ENCODE peak calls at places on chromosomes 16 and 17, in four cellular contexts. S, W, C and Q are unnamed samples.

GRCh38 chr16:813204-813915 is 12.8 kb upstream of the GNG13 start:
- DNase-seq in S (peak; percentile 32), W (peak; percentile 48), C (no peak), Q (no peak)

GRCh38 chr16:88493879-88494278 is 40.8 kb downstream of the ZFPM1 start:
- DNase-seq in S (no peak), W (no peak), C (no peak), Q (no peak)

GRCh38 chr17:68707032-68707431 is 105.9 kb upstream of the FAM20A start:
- DNase-seq in S (no peak), W (no peak), C (no peak), Q (no peak)

GRCh38 chr17:17495448-17496188 is 577 bp downstream of the RASD1 start:
- DNase-seq in S (peak; percentile 31), W (no peak), C (peak; percentile 40), Q (peak; percentile 60)

GRCh38 chr17:39747745-39748144 is 10.0 kb downstream of the GRB7 start:
- DNase-seq in S (no peak), W (no peak), C (no peak), Q (no peak)

GRCh38 chr17:12637015-12637414 is 28.7 kb upstream of the MYOCD start:
- DNase-seq in S (no peak), W (no peak), C (no peak), Q (no peak)

GRCh38 chr17:68794636-68795503 is 160.3 kb downstream of the ABCA8 start:
- DNase-seq in S (no peak), W (no peak), C (no peak), Q (no peak)

GRCh38 chr16:53622315-53622714 is 81.3 kb downstream of the RPGRIP1L start:
- DNase-seq in S (no peak), W (no peak), C (no peak), Q (no peak)

GRCh38 chr17:17837966-17838962 is 1.5 kb upstream of the SREBF1 start:
- DNase-seq in S (no peak), W (peak; percentile 67), C (peak; percentile 75), Q (peak; percentile 72)

GRCh38 chr17:43125967-43126910 is 1.1 kb upstream of the BRCA1 start:
- DNase-seq in S (no peak), W (no peak), C (no peak), Q (no peak)

GRCh38 chr17:28684963-28685362 is 23.0 kb downstream of the SUPT6H start:
- DNase-seq in S (no peak), W (peak; percentile 47), C (no peak), Q (no peak)

GRCh38 chr16:49596699-49597291 is 223.2 kb downstream of the C16orf78 start:
- DNase-seq in S (no peak), W (no peak), C (no peak), Q (no peak)

GRCh38 chr16:21167360-21167759 is 8.9 kb downstream of the LDAF1 start:
- DNase-seq in S (no peak), W (no peak), C (no peak), Q (no peak)

GRCh38 chr16:68382296-68382718 is 66.0 kb downstream of the SMPD3 start:
- DNase-seq in S (peak; percentile 40), W (no peak), C (no peak), Q (no peak)

GRCh38 chr17:79402275-79402674 is 208.6 kb downstream of the RBFOX3 start:
- DNase-seq in S (no peak), W (no peak), C (no peak), Q (no peak)

GRCh38 chr16:80899804-80900592 is 95.6 kb upstream of the CDYL2 start:
- DNase-seq in S (peak; percentile 20), W (peak; percentile 96), C (peak; percentile 66), Q (peak; percentile 88)

GRCh38 chr17:74785981-74786360 is 9.8 kb upstream of the NAT9 start:
- DNase-seq in S (no peak), W (no peak), C (no peak), Q (no peak)

GRCh38 chr17:67999291-67999911 is 3.1 kb upstream of the C17orf58 start:
- DNase-seq in S (no peak), W (no peak), C (no peak), Q (no peak)

GRCh38 chr17:35372846-35373531 is 432 bp downstream of the SLFN11 start:
- DNase-seq in S (peak; percentile 64), W (peak; percentile 44), C (no peak), Q (no peak)

GRCh38 chr17:40550608-40551007 is 14.7 kb downstream of the CCR7 start:
- DNase-seq in S (no peak), W (no peak), C (peak; percentile 29), Q (peak; percentile 81)

GRCh38 chr16:72969812-72970211 is 78.1 kb downstream of the ZFHX3 start:
- DNase-seq in S (no peak), W (no peak), C (no peak), Q (no peak)

GRCh38 chr16:67936876-67937605 is 391 bp upstream of the PSMB10 start:
- DNase-seq in S (peak; percentile 88), W (no peak), C (peak; percentile 80), Q (peak; percentile 82)

GRCh38 chr17:61761827-61762226 is 101.5 kb downstream of the BRIP1 start:
- DNase-seq in S (no peak), W (no peak), C (no peak), Q (no peak)

GRCh38 chr16:11056090-11056988 is 112.0 kb downstream of the CLEC16A start:
- DNase-seq in S (no peak), W (no peak), C (no peak), Q (no peak)

GRCh38 chr17:80817321-80817845 is 174.3 kb upstream of the CHMP6 start:
- DNase-seq in S (no peak), W (no peak), C (no peak), Q (no peak)

GRCh38 chr16:15897834-15898254 is 9.4 kb upstream of the CEP20 start:
- DNase-seq in S (no peak), W (no peak), C (no peak), Q (no peak)

GRCh38 chr17:47719411-47720152 is 13.5 kb upstream of the TBX21 start:
- DNase-seq in S (no peak), W (no peak), C (no peak), Q (no peak)

GRCh38 chr17:79212150-79213087 is 137.8 kb downstream of the ENGASE start:
- DNase-seq in S (no peak), W (no peak), C (no peak), Q (no peak)

GRCh38 chr17:12537436-12537835 is 128.3 kb upstream of the MYOCD start:
- DNase-seq in S (no peak), W (no peak), C (no peak), Q (no peak)

GRCh38 chr17:3213587-3213986 is 6.1 kb downstream of the OR1A1 start:
- DNase-seq in S (no peak), W (no peak), C (no peak), Q (no peak)

GRCh38 chr17:29722411-29723198 is 99.9 kb upstream of the CORO6 start:
- DNase-seq in S (peak; percentile 83), W (peak; percentile 42), C (peak; percentile 56), Q (peak; percentile 79)

GRCh38 chr16:380837-381787 is 666 bp downstream of the PGAP6 start:
- DNase-seq in S (no peak), W (peak; percentile 43), C (no peak), Q (no peak)

GRCh38 chr16:75011634-75012307 is 12.9 kb downstream of the ZNRF1 start:
- DNase-seq in S (no peak), W (no peak), C (no peak), Q (no peak)

DNA sequence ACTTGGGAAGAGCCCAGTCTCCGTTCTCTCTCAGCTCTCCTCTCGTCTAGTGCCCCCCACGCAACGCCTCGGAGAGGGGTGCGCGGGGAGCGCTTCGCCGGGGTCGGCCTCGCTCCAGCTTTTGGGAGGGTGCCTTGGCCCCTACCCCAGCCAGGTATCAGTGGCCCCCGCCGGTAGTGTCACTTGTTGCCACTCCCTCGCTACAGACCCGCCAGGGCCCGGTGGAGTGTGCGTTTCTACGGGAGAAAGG is 786 bp upstream of the CDH11 start:
- DNase-seq in S (no peak), W (no peak), C (no peak), Q (no peak)
- H3K4me1 ChIP-seq in S (peaks cover 12% of the 10 kb centered on the region), W (peaks cover 24% of the 10 kb centered on the region), C (peaks cover 3% of the 10 kb centered on the region), Q (peaks cover 13% of the 10 kb centered on the region)

GRCh38 chr16:85844786-85845185 is 45.3 kb downstream of the COX4I1 start:
- DNase-seq in S (no peak), W (no peak), C (no peak), Q (no peak)

GRCh38 chr16:85844169-85844481 is 44.6 kb downstream of the COX4I1 start:
- DNase-seq in S (no peak), W (no peak), C (no peak), Q (no peak)

GRCh38 chr16:85846461-85846860 is 47.0 kb downstream of the COX4I1 start:
- DNase-seq in S (no peak), W (no peak), C (no peak), Q (no peak)

GRCh38 chr16:85843471-85844168 is 44.1 kb downstream of the COX4I1 start:
- DNase-seq in S (no peak), W (no peak), C (no peak), Q (no peak)

GRCh38 chr16:85845276-85845675 is 45.8 kb downstream of the COX4I1 start:
- DNase-seq in S (no peak), W (no peak), C (no peak), Q (no peak)
- H3K4me3 ChIP-seq in S (no peak overlapping the region), W (no peak overlapping the region), C (no peak overlapping the region), Q (no peak overlapping the region)

DNA sequence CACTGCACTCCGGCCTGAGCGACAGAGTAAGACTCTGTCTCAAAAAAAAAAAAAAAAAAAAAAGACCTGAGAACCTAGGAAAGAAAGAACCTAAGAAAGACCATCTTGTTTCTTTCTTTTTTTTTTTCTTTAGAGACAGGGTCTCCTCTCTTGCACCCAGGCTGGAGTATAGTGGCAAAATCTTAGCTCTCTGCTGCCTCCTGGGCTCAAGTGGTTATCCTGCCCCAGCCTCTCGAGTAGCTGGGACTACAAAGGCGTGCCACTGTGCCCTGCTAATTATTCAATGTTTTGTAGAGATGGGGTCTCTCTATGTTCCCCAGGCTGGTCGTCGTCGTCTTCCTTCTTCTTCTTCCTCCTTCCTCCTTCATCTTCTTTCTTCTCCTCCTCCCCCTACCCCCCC is 7.8 kb upstream of the BIRC5 start:
- DNase-seq in S (no peak), W (no peak), C (no peak), Q (no peak)
- TF ChIP-seq CTCF in S (no peak), W (no peak), C (no peak), Q (no peak)

GRCh38 chr17:172401-172800 is 9.0 kb downstream of the DOC2B start:
- DNase-seq in S (no peak), W (no peak), C (no peak), Q (no peak)
- H3K4me1 ChIP-seq in S (no peaks in the 10 kb centered on the region), W (no peaks in the 10 kb centered on the region), C (no peaks in the 10 kb centered on the region), Q (no peaks in the 10 kb centered on the region)

GRCh38 chr17:55722742-55723487 is at the start of gene TMEM100:
- DNase-seq in S (no peak), W (no peak), C (no peak), Q (peak; percentile 74)
- H3K4me3 ChIP-seq in S (no peak within 1 kb of the TSS), W (no peak within 1 kb of the TSS), C (peak within 1 kb of the TSS; percentile 26), Q (peak within 1 kb of the TSS; percentile 39)

GRCh38 chr16:9800180-9800738 is 382.0 kb downstream of the GRIN2A start:
- DNase-seq in S (no peak), W (no peak), C (no peak), Q (no peak)

GRCh38 chr16:9793623-9794022 is 388.6 kb downstream of the GRIN2A start:
- DNase-seq in S (no peak), W (no peak), C (no peak), Q (no peak)

GRCh38 chr16:9798474-9798873 is 383.8 kb downstream of the GRIN2A start:
- DNase-seq in S (no peak), W (no peak), C (no peak), Q (no peak)

GRCh38 chr16:9798952-9799590 is 383.2 kb downstream of the GRIN2A start:
- DNase-seq in S (no peak), W (no peak), C (no peak), Q (no peak)

GRCh38 chr16:9797306-9797705 is 384.9 kb downstream of the GRIN2A start:
- DNase-seq in S (no peak), W (no peak), C (no peak), Q (peak; percentile 58)
- TF ChIP-seq CTCF in S (no peak), W (no peak), C (no peak), Q (no peak)

GRCh38 chr16:25729188-25729587 is 37.4 kb downstream of the HS3ST4 start:
- DNase-seq in S (no peak), W (no peak), C (no peak), Q (no peak)
- H3K4me1 ChIP-seq in S (no peaks in the 10 kb centered on the region), W (no peaks in the 10 kb centered on the region), C (no peaks in the 10 kb centered on the region), Q (no peaks in the 10 kb centered on the region)